ENCODE peak calls at places on chromosome 18, in five cellular contexts. G is T-cell, W is hypothalamus, M is NCI-H69, O is KBM-7. P is an unnamed sample.

GRCh38 chr18:45920367-45920766 is 46.8 kb downstream of the EPG5 start:
- DNase-seq in G (no peak), W (peak; percentile 35), M (peak; percentile 100), O (no peak), P (peak; percentile 51)

GRCh38 chr18:23894661-23895175 is 119.8 kb upstream of the TTC39C start:
- DNase-seq in G (no peak), W (no peak), M (no peak), O (no peak), P (no peak)

GRCh38 chr18:37452697-37453385 is 112.8 kb downstream of the CELF4 start:
- DNase-seq in G (no peak), W (no peak), M (peak; percentile 70), O (no peak), P (no peak)

GRCh38 chr18:23872701-23873550 is 141.6 kb upstream of the TTC39C start:
- DNase-seq in G (peak; percentile 52), W (no peak), M (peak; percentile 98), O (no peak), P (no peak)

GRCh38 chr18:59664329-59664728 is 32.9 kb downstream of the CCBE1 start:
- DNase-seq in G (no peak), W (no peak), M (no peak), O (no peak), P (no peak)

GRCh38 chr18:52156166-52156565 is 183.8 kb upstream of the DCC start:
- DNase-seq in G (no peak), W (no peak), M (no peak), O (no peak), P (no peak)

GRCh38 chr18:44474067-44474411 is 206.6 kb upstream of the SETBP1 start:
- DNase-seq in G (no peak), W (no peak), M (peak; percentile 29), O (no peak), P (no peak)

GRCh38 chr18:13797157-13797611 is 26.8 kb upstream of the MC5R start:
- DNase-seq in G (no peak), W (no peak), M (peak; percentile 24), O (no peak), P (no peak)

GRCh38 chr18:41906528-41907256 is 48.3 kb upstream of the PIK3C3 start:
- DNase-seq in G (peak; percentile 8), W (no peak), M (peak; percentile 77), O (peak; percentile 56), P (peak; percentile 40)

GRCh38 chr18:46718501-46719341 is 38.1 kb downstream of the ST8SIA5 start:
- DNase-seq in G (no peak), W (no peak), M (no peak), O (no peak), P (no peak)

GRCh38 chr18:51235011-51235789 is 37.7 kb upstream of the MEX3C start:
- DNase-seq in G (no peak), W (no peak), M (no peak), O (no peak), P (no peak)

GRCh38 chr18:2258954-2259353 is 312.4 kb downstream of the METTL4 start:
- DNase-seq in G (no peak), W (no peak), M (no peak), O (no peak), P (no peak)

GRCh38 chr18:63963610-63964256 is 6.1 kb upstream of the SERPINB8 start:
- DNase-seq in G (peak; percentile 48), W (peak; percentile 14), M (peak; percentile 85), O (peak; percentile 47), P (peak; percentile 66)

GRCh38 chr18:22342625-22343024 is 75.1 kb downstream of the CTAGE1 start:
- DNase-seq in G (peak; percentile 27), W (no peak), M (no peak), O (no peak), P (no peak)

GRCh38 chr18:50297621-50298442 is 10.3 kb upstream of the CXXC1 start:
- DNase-seq in G (peak; percentile 71), W (peak; percentile 73), M (peak; percentile 90), O (peak; percentile 80), P (peak; percentile 70)

GRCh38 chr18:38115201-38115600 is 549.6 kb upstream of the CELF4 start:
- DNase-seq in G (no peak), W (no peak), M (no peak), O (no peak), P (no peak)

GRCh38 chr18:25921677-25922421 is 168.6 kb downstream of the SS18 start:
- DNase-seq in G (peak; percentile 30), W (no peak), M (peak; percentile 69), O (peak; percentile 73), P (peak; percentile 6)

GRCh38 chr18:63346031-63346430 is 21.0 kb downstream of the KDSR start:
- DNase-seq in G (no peak), W (no peak), M (no peak), O (no peak), P (no peak)

GRCh38 chr18:614193-614592 is 17.4 kb downstream of the CLUL1 start:
- DNase-seq in G (no peak), W (no peak), M (no peak), O (no peak), P (no peak)

GRCh38 chr18:11518788-11519685 is 90.4 kb upstream of the SLC35G4 start:
- DNase-seq in G (no peak), W (peak; percentile 28), M (peak; percentile 70), O (peak; percentile 48), P (peak; percentile 47)

GRCh38 chr18:7259482-7259881 is 28.6 kb downstream of the LRRC30 start:
- DNase-seq in G (no peak), W (no peak), M (peak; percentile 20), O (no peak), P (peak; percentile 14)

GRCh38 chr18:50775207-50775606 is 44.6 kb downstream of the MRO start:
- DNase-seq in G (no peak), W (no peak), M (no peak), O (peak; percentile 8), P (no peak)

GRCh38 chr18:62446511-62446910 is 76.3 kb upstream of the ZCCHC2 start:
- DNase-seq in G (no peak), W (no peak), M (no peak), O (no peak), P (no peak)

GRCh38 chr18:54828290-54828871 is at the start of gene RAB27B:
- DNase-seq in G (peak; percentile 68), W (peak; percentile 39), M (peak; percentile 88), O (no peak), P (no peak)

GRCh38 chr18:6992761-6993160 is 124.8 kb downstream of the LAMA1 start:
- DNase-seq in G (no peak), W (no peak), M (no peak), O (no peak), P (no peak)

GRCh38 chr18:811192-812122 is 585 bp downstream of the YES1 start:
- DNase-seq in G (no peak), W (no peak), M (peak; percentile 51), O (peak; percentile 47), P (peak; percentile 5)

GRCh38 chr18:76491801-76492668 is 3.0 kb downstream of the ZNF516 start:
- DNase-seq in G (peak; percentile 13), W (peak; percentile 56), M (peak; percentile 90), O (peak; percentile 49), P (no peak)

GRCh38 chr18:79898952-79899608 is 52.4 kb downstream of the SLC66A2 start:
- DNase-seq in G (no peak), W (no peak), M (no peak), O (no peak), P (no peak)

GRCh38 chr18:70384181-70384790 is 95.4 kb downstream of the SOCS6 start:
- DNase-seq in G (no peak), W (peak; percentile 18), M (peak; percentile 51), O (no peak), P (no peak)

GRCh38 chr18:3814840-3815239 is 364.9 kb downstream of the TGIF1 start:
- DNase-seq in G (no peak), W (no peak), M (no peak), O (no peak), P (no peak)

P was measured in globus pallidus.